ENCODE peak calls at places on chromosomes 2 and 18, in eight cellular contexts. D is NCI-H1092; I is T-cell; E is dermis blood vessel endothelial cell; Z is stimulated activated CD4-positive, alpha-beta T cell treated with anti-CD3 and anti-CD28 coated beads, Interleukin-12 subunit alpha, Interleukin-12 subunit beta, amount 100 ng/mL, for 4 hours; B is neural crest cell; Y is NCI-H1694 treated with DMSO at 0.1 percent for 48 hours; K is C1 segment of cervical spinal cord. X is an unnamed sample.

GRCh38 chr2:146317959-146318358 is 1526.9 kb upstream of the ACVR2A start:
- DNase-seq in D (no peak), I (no peak), E (no peak), Z (no peak), B (no peak), Y (no peak), K (no peak), X (no peak)

GRCh38 chr18:37254256-37254880 is 311.2 kb downstream of the CELF4 start:
- DNase-seq in D (no peak), I (no peak), E (no peak), Z (no peak), B (peak), Y (no peak), K (no peak), X (no peak)

GRCh38 chr2:119432882-119433522 is 1.3 kb downstream of the TMEM37 start:
- DNase-seq in D (no peak), I (no peak), E (no peak), Z (no peak), B (no peak), Y (no peak), K (no peak), X (no peak)

GRCh38 chr2:229408356-229408755 is 137.3 kb upstream of the PID1 start:
- DNase-seq in D (no peak), I (no peak), E (peak), Z (no peak), B (no peak), Y (no peak), K (no peak), X (no peak)

GRCh38 chr18:50573679-50574078 is 13.8 kb downstream of the MAPK4 start:
- DNase-seq in D (no peak), I (no peak), E (peak), Z (no peak), B (no peak), Y (no peak), K (no peak), X (no peak)

GRCh38 chr2:120773186-120773800 is 37.6 kb downstream of the GLI2 start:
- DNase-seq in D (no peak), I (no peak), E (no peak), Z (no peak), B (no peak), Y (no peak), K (no peak), X (no peak)

GRCh38 chr2:113876503-113877387 is 13.1 kb upstream of the ACTR3 start:
- DNase-seq in D (peak), I (peak), E (no peak), Z (peak), B (no peak), Y (no peak), K (no peak), X (peak)

GRCh38 chr18:2572144-2572682 is 856 bp downstream of the NDC80 start:
- DNase-seq in D (no peak), I (no peak), E (no peak), Z (no peak), B (no peak), Y (no peak), K (no peak), X (no peak)

GRCh38 chr18:68694316-68694715 is 20.6 kb downstream of the TMX3 start:
- DNase-seq in D (no peak), I (no peak), E (no peak), Z (no peak), B (no peak), Y (no peak), K (no peak), X (no peak)

GRCh38 chr18:76528477-76529432 is 33.7 kb upstream of the ZNF516 start:
- DNase-seq in D (peak), I (no peak), E (no peak), Z (no peak), B (peak), Y (no peak), K (no peak), X (no peak)

GRCh38 chr2:239818531-239819011 is 206.6 kb downstream of the NDUFA10 start:
- DNase-seq in D (no peak), I (no peak), E (no peak), Z (no peak), B (no peak), Y (no peak), K (peak), X (no peak)

GRCh38 chr18:33372442-33372841 is 68.1 kb downstream of the CCDC178 start:
- DNase-seq in D (no peak), I (no peak), E (no peak), Z (no peak), B (no peak), Y (no peak), K (no peak), X (no peak)

GRCh38 chr2:105744909-105745853 is at the start of gene NCK2:
- DNase-seq in D (no peak), I (peak), E (peak), Z (no peak), B (peak), Y (no peak), K (peak), X (peak)

GRCh38 chr2:42116195-42117181 is 52.7 kb upstream of the EML4 start:
- DNase-seq in D (no peak), I (no peak), E (no peak), Z (no peak), B (no peak), Y (no peak), K (no peak), X (no peak)

GRCh38 chr2:37742286-37742685 is 70.8 kb upstream of the CDC42EP3 start:
- DNase-seq in D (no peak), I (no peak), E (no peak), Z (no peak), B (no peak), Y (no peak), K (no peak), X (no peak)

GRCh38 chr18:79111483-79111882 is 42.3 kb downstream of the ATP9B start:
- DNase-seq in D (no peak), I (no peak), E (no peak), Z (no peak), B (no peak), Y (no peak), K (no peak), X (no peak)

GRCh38 chr2:176101862-176102261 is 2.3 kb downstream of the HOXD12 start:
- DNase-seq in D (no peak), I (no peak), E (no peak), Z (no peak), B (no peak), Y (no peak), K (no peak), X (no peak)